ENCODE peak calls at places on chromosome 20, in five cellular contexts. G, Z, X, K and D are unnamed samples.

GRCh38 chr20:37095108-37095608 is 639 bp downstream of the RBL1 start:
- DNase-seq in X (no peak), Z (peak; percentile 5), G (no peak), K (no peak), D (no peak)

GRCh38 chr20:3706774-3707507 is 5.5 kb downstream of the SIGLEC1 start:
- DNase-seq in Z (no peak), K (peak; percentile 54), X (no peak), G (peak; percentile 33), D (peak; percentile 96)

GRCh38 chr20:24961384-24962181 is 12.5 kb downstream of the CST7 start:
- DNase-seq in G (no peak), Z (no peak), K (no peak), X (no peak), D (no peak)

GRCh38 chr20:10171864-10172751 is 46.5 kb upstream of the SNAP25 start:
- DNase-seq in G (no peak), K (peak; percentile 40), Z (peak; percentile 40), X (peak; percentile 38), D (peak; percentile 29)

GRCh38 chr20:58850693-58851174 is at the start of gene GNAS-AS1:
- DNase-seq in Z (no peak), G (peak; percentile 83), K (no peak), X (no peak), D (no peak)

GRCh38 chr20:53859684-53860083 is 210.7 kb downstream of the BCAS1 start:
- DNase-seq in Z (no peak), X (no peak), K (peak; percentile 64), G (no peak), D (peak; percentile 25)

GRCh38 chr20:63943007-63943807 is 13.0 kb downstream of the UCKL1 start:
- DNase-seq in G (no peak), X (no peak), Z (no peak), K (no peak), D (no peak)

GRCh38 chr20:9994676-9995075 is 40.1 kb upstream of the ANKEF1 start:
- DNase-seq in K (no peak), Z (no peak), X (no peak), G (no peak), D (no peak)

GRCh38 chr20:33450867-33451266 is 7.3 kb upstream of the SNTA1 start:
- DNase-seq in K (no peak), G (no peak), X (no peak), Z (no peak), D (peak; percentile 75)

GRCh38 chr20:49187330-49188100 is 619 bp downstream of the STAU1 start:
- DNase-seq in Z (no peak), K (peak; percentile 25), G (no peak), X (no peak), D (peak; percentile 47)

GRCh38 chr20:38663660-38664059 is 60.6 kb upstream of the SLC32A1 start:
- DNase-seq in X (no peak), Z (no peak), K (no peak), G (no peak), D (no peak)

GRCh38 chr20:48242623-48243022 is 457.3 kb upstream of the SULF2 start:
- DNase-seq in Z (no peak), X (no peak), G (no peak), K (no peak), D (no peak)

GRCh38 chr20:37437676-37438075 is 83.4 kb upstream of the NNAT start:
- DNase-seq in X (no peak), Z (no peak), G (no peak), K (no peak), D (no peak)

GRCh38 chr20:37898301-37899104 is 4.4 kb upstream of the VSTM2L start:
- DNase-seq in X (no peak), G (no peak), Z (no peak), K (no peak), D (no peak)

GRCh38 chr20:20525756-20526155 is 157.9 kb downstream of the INSM1 start:
- DNase-seq in G (no peak), Z (no peak), X (no peak), K (no peak), D (peak; percentile 81)

GRCh38 chr20:47740225-47741184 is 44.8 kb downstream of the SULF2 start:
- DNase-seq in X (no peak), Z (no peak), G (no peak), K (peak; percentile 58), D (no peak)

GRCh38 chr20:63254536-63255384 is 497 bp upstream of the NKAIN4 start:
- DNase-seq in Z (no peak), K (no peak), G (no peak), X (no peak), D (no peak)

GRCh38 chr20:34312024-34312460 is 8.9 kb upstream of the AHCY start:
- DNase-seq in G (no peak), K (no peak), X (no peak), Z (no peak), D (no peak)

GRCh38 chr20:44041001-44041400 is 126.3 kb downstream of the TOX2 start:
- DNase-seq in G (no peak), K (no peak), Z (no peak), X (no peak), D (no peak)

GRCh38 chr20:33490934-33491656 is 1.2 kb downstream of the CBFA2T2 start:
- DNase-seq in Z (no peak), X (no peak), G (no peak), K (no peak), D (no peak)

GRCh38 chr20:2538931-2539330 is 2.6 kb downstream of the TMC2 start:
- DNase-seq in G (no peak), Z (no peak), K (no peak), X (no peak), D (peak; percentile 27)

GRCh38 chr20:56689318-56689717 is 60.2 kb downstream of the TFAP2C start:
- DNase-seq in X (no peak), K (no peak), Z (peak; percentile 1), G (peak; percentile 36), D (no peak)

GRCh38 chr20:44843863-44844262 is 33.5 kb upstream of the RIMS4 start:
- DNase-seq in X (no peak), K (no peak), Z (no peak), G (no peak), D (no peak)

GRCh38 chr20:51385941-51386530 is 156.5 kb downstream of the NFATC2 start:
- DNase-seq in K (no peak), X (no peak), G (peak; percentile 25), Z (peak; percentile 41), D (peak; percentile 38)

GRCh38 chr20:19015890-19016465 is 196.5 kb upstream of the SLC24A3 start:
- DNase-seq in Z (no peak), K (no peak), X (no peak), G (no peak), D (no peak)

GRCh38 chr20:49853640-49854039 is 41.0 kb downstream of the SLC9A8 start:
- DNase-seq in K (no peak), G (peak; percentile 69), X (no peak), Z (peak; percentile 53), D (peak; percentile 35)

GRCh38 chr20:14178952-14179351 is 158.5 kb downstream of the FLRT3 start:
- DNase-seq in X (no peak), G (no peak), K (no peak), Z (no peak), D (no peak)

GRCh38 chr20:51696304-51697118 is 71.7 kb downstream of the ATP9A start:
- DNase-seq in G (peak; percentile 17), X (no peak), K (no peak), Z (no peak), D (peak; percentile 26)

GRCh38 chr20:54062812-54063280 is 7.5 kb downstream of the BCAS1 start:
- DNase-seq in Z (peak; percentile 47), K (no peak), X (peak; percentile 0), G (peak; percentile 48), D (peak; percentile 71)

GRCh38 chr20:21100590-21101452 is 5.3 kb downstream of the LINC00237 start:
- DNase-seq in Z (no peak), K (no peak), G (no peak), X (no peak), D (no peak)

GRCh38 chr20:3786126-3786484 is 435 bp downstream of the CENPB start:
- DNase-seq in G (peak; percentile 51), K (peak; percentile 53), X (no peak), Z (peak; percentile 54), D (peak; percentile 69)

GRCh38 chr20:49985617-49986016 is 2.8 kb downstream of the SNAI1 start:
- DNase-seq in G (no peak), K (no peak), X (no peak), Z (no peak), D (peak; percentile 51)

GRCh38 chr20:58708246-58708931 is 15.8 kb downstream of the NPEPL1 start:
- DNase-seq in G (no peak), K (no peak), X (no peak), Z (no peak), D (peak; percentile 72)

GRCh38 chr20:46844965-46845364 is 49.7 kb upstream of the EYA2 start:
- DNase-seq in K (no peak), Z (no peak), G (no peak), X (no peak), D (no peak)

GRCh38 chr20:58294497-58295455 is 14.7 kb upstream of the RAB22A start:
- DNase-seq in Z (no peak), K (no peak), G (no peak), X (no peak), D (no peak)

GRCh38 chr20:16476032-16476431 is 97.2 kb downstream of the KIF16B start:
- DNase-seq in X (peak; percentile 3), K (no peak), G (peak; percentile 30), Z (peak; percentile 42), D (peak; percentile 72)

GRCh38 chr20:50111120-50111828 is 1.7 kb downstream of the UBE2V1 start:
- DNase-seq in X (no peak), K (no peak), Z (no peak), G (peak; percentile 76), D (peak; percentile 48)

GRCh38 chr20:11267762-11268335 is 594.0 kb upstream of the JAG1 start:
- DNase-seq in X (no peak), Z (no peak), G (no peak), K (no peak), D (no peak)